ENCODE peak calls at places on chromosomes 7 and 10, in six cellular contexts. U is GM23248, V is A549, Z is neural progenitor cell, Y is fibroblast of lung, P is small intestine. O is an unnamed sample.

GRCh38 chr10:35089641-35090161 is 440 bp downstream of the CUL2 start:
- DNase-seq in U (peak), V (no peak), Z (peak), Y (peak), P (peak), O (peak)

GRCh38 chr10:107280293-107280692 is 115.8 kb upstream of the SORCS1 start:
- DNase-seq in U (no peak), V (no peak), Z (no peak), Y (peak), P (peak), O (no peak)

GRCh38 chr10:17178006-17178405 is 23.5 kb downstream of the TRDMT1 start:
- DNase-seq in U (no peak), V (no peak), Z (no peak), Y (no peak), P (peak), O (no peak)

GRCh38 chr7:100342761-100343160 is 15.2 kb upstream of the PILRB start:
- DNase-seq in U (no peak), V (no peak), Z (no peak), Y (no peak), P (no peak), O (no peak)

GRCh38 chr7:131556055-131556911 is at the start of gene PODXL:
- DNase-seq in U (peak), V (peak), Z (peak), Y (peak), P (peak), O (peak)

GRCh38 chr10:126063353-126063791 is 167.0 kb downstream of the FANK1 start:
- DNase-seq in U (peak), V (peak), Z (no peak), Y (peak), P (no peak), O (no peak)

GRCh38 chr7:43077285-43077684 is 35.2 kb upstream of the HECW1 start:
- DNase-seq in U (no peak), V (no peak), Z (peak), Y (no peak), P (no peak), O (no peak)

GRCh38 chr10:3347413-3348147 is 175.0 kb upstream of the PITRM1 start:
- DNase-seq in U (no peak), V (no peak), Z (no peak), Y (no peak), P (no peak), O (no peak)

GRCh38 chr7:153432056-153432455 is 620.1 kb upstream of the DPP6 start:
- DNase-seq in U (no peak), V (peak), Z (no peak), Y (no peak), P (no peak), O (no peak)
- H3K27ac ChIP-seq in U (no peak), V (no peak), Z (no peak), Y (no peak), P (no peak), O (no peak)

DNA sequence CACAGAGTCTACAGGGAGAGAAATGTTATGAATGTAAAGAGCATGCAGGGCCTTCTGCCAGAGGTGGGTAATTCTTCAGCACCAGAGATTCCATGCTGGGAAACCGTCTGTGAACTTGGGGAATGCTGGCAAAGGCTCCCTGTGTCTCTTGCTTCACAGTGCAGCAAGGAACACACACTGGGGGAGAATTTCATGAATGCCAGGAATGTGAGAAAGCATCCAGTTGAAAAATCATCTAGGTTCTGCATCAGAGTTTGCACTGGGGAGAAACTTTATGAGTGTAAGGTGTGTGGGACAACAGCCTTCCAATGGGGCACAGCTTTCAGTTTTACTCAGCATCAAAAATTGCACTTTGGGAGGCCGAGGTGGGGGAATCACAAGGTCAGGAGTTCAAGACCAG is 224.3 kb upstream of the IGFBP3 start:
- DNase-seq in U (peak), V (peak), Z (peak), Y (peak), P (no peak), O (no peak)
- H3K27ac ChIP-seq in U (peak), V (peak), Z (no peak), Y (peak), P (no peak), O (no peak)

GRCh38 chr10:112497347-112497950 is 50.4 kb downstream of the VTI1A start:
- DNase-seq in U (no peak), V (no peak), Z (no peak), Y (no peak), P (no peak), O (no peak)

GRCh38 chr10:112487964-112488363 is 40.9 kb downstream of the VTI1A start:
- DNase-seq in U (no peak), V (no peak), Z (no peak), Y (no peak), P (no peak), O (no peak)

GRCh38 chr10:112491144-112491543 is 44.1 kb downstream of the VTI1A start:
- DNase-seq in U (peak), V (no peak), Z (no peak), Y (peak), P (peak), O (no peak)

GRCh38 chr10:112490543-112490942 is 43.5 kb downstream of the VTI1A start:
- DNase-seq in U (peak), V (no peak), Z (no peak), Y (peak), P (no peak), O (no peak)

GRCh38 chr10:112492736-112493135 is 45.7 kb downstream of the VTI1A start:
- DNase-seq in U (no peak), V (no peak), Z (no peak), Y (no peak), P (no peak), O (no peak)
- H3K27ac ChIP-seq in U (no peak), V (no peak), Z (no peak), Y (no peak), P (no peak), O (no peak)

GRCh38 chr10:4673279-4674040 is 152.5 kb upstream of the AKR1E2 start:
- DNase-seq in U (no peak), V (no peak), Z (no peak), Y (no peak), P (no peak), O (no peak)
- H3K27ac ChIP-seq in U (no peak), V (peak), Z (no peak), Y (no peak), P (no peak), O (no peak)

DNA sequence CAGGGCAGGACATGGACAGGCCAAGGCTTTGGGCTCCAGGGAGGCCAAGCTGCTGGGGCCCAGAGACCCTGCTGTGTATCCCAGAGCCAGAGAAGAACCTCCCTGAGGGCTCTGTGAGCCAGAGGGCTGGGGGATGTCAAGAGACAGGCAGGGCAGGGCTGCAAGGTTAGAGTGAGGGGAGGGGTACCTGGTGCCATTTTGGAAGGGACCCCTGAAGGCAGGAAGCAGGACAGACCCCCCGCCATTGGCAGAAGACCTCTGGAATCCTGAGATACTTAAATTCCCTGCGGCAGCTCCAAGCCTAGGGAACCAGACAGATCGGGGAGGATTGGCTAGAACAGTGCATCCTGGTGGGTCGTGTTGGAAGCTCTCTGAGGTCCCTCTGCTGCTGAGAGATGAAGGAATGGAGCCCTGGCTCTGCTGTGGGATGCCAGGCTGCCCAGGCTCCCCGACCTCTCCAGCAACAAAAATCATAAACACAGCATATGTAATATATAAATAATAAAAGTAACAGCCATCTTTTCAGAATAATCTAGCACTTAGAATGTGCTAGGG is 75.0 kb downstream of the LHPP start:
- DNase-seq in U (no peak), V (no peak), Z (peak), Y (no peak), P (no peak), O (no peak)
- H3K27ac ChIP-seq in U (no peak), V (no peak), Z (no peak), Y (no peak), P (no peak), O (no peak)

DNA sequence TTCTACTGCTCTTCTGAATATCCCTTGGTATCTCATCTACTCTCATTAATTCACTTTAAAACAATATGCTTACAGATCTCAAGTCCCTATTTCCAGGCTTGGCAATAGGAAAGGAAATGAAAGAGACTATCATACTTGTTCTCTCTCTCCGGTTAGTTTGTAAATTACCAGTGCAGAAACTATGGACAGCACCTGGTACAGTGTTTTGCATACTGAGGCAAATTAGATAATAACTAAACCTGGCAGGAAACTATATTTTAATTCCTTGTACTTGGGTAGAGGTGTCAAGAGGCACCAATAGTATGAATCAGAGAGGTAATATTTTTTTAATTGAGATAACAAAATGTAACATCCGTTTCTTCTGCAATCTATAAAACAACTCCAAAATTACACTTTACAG is 97.7 kb upstream of the TMEM196 start:
- DNase-seq in U (no peak), V (no peak), Z (no peak), Y (no peak), P (no peak), O (no peak)
- H3K27ac ChIP-seq in U (no peak), V (no peak), Z (no peak), Y (no peak), P (no peak), O (no peak)

GRCh38 chr7:116525913-116526857 is 1.3 kb downstream of the CAV1 start:
- DNase-seq in U (peak), V (peak), Z (peak), Y (peak), P (peak), O (peak)
- H3K27ac ChIP-seq in U (peak), V (peak), Z (no peak), Y (peak), P (peak), O (no peak)

GRCh38 chr7:590731-591551 is 71.3 kb upstream of the PDGFA start:
- DNase-seq in U (no peak), V (no peak), Z (no peak), Y (peak), P (no peak), O (no peak)
- H3K27ac ChIP-seq in U (no peak), V (no peak), Z (no peak), Y (no peak), P (no peak), O (no peak)

DNA sequence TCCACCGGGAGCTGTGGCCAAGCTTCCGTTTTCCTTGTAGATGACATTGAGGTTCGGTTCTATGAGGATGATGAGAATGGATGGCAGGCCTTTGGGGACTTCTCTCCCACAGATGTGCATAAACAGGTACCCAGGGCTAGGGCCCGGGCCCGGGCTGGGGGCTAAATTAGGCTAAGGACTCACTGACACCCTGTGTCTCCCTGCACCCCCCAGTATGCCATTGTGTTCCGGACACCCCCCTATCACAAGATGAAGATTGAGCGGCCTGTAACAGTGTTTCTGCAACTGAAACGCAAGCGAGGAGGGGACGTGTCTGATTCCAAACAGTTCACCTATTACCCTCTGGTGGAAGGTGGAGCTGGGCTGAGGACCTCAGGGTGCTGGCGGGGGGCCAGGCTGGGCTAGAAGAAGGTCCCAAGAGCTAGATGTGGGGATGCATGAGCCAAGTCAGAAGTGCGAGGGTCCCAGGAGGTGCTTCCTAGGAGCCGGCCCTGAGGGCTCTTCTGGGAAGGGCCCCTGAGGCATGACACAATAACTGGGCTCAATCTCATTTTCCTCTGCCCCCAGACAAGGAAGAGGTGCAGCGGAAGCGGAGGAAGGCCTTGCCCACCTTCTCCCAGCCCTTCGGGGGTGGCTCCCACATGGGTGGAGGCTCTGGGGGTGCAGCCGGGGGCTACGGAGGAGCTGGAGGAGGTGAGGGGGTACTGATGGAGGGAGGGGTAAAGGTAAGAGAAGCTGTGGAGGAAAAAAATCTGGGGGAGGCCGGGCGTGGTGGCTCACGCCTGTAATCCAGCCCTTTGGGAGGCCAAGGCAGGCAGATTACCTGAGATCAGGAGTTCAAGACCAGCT is 2.9 kb downstream of the NFKB2 start:
- DNase-seq in U (no peak), V (no peak), Z (no peak), Y (no peak), P (no peak), O (no peak)
- H3K27ac ChIP-seq in U (no peak), V (no peak), Z (no peak), Y (no peak), P (no peak), O (peak)

DNA sequence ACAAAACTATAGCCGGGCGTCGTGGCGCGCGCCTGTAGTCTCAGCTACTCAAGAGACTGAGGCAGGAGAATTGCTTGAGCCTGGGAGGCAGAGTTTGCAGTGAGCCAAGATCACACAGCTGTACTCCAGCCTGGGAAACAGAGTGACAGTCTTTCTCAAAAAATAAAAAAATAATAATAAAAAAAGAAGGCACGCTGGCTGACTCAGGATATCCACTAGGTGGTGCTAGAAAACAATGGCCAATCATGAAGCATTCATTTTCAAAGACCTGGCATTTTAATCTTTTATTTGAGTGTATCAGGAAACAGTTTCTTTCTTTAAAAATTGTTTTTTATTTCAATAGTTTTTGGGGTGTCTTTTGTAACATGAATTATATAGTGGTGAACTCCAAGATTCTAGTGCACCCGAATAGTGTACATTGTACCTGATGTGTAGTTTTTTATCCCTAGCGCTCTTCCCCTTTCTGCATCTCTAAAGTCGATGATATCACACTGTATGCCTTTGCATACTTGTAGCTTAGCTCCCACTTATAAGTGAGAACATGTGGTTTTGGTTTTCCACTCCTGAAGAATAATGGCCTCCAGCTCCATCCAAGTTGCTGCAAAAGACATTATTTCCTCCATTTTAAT is 88.6 kb downstream of the LYZL1 start:
- DNase-seq in U (peak), V (peak), Z (peak), Y (peak), P (peak), O (peak)
- H3K27ac ChIP-seq in U (no peak), V (no peak), Z (no peak), Y (no peak), P (no peak), O (no peak)

O was measured in CD4-positive, CD25-positive, alpha-beta regulatory T cell.